ENCODE peak calls at places on chromosome 19, in seven cellular contexts. Z is mesothelial cell of epicardium, F is cardiac fibroblast, U is MCF 10A, I is testis, A is AG04450, L is thoracic aorta. N is an unnamed sample.

GRCh38 chr19:41228486-41228885 is 9.5 kb downstream of the AXL start:
- DNase-seq in A (no peak), Z (no peak), U (no peak), F (no peak), I (no peak), L (no peak), N (no peak)

GRCh38 chr19:16067205-16067938 is 8.9 kb upstream of the TPM4 start:
- DNase-seq in Z (no peak), I (peak; percentile 85), A (peak; percentile 82), F (peak; percentile 94), L (peak; percentile 84), U (peak; percentile 92), N (no peak)

GRCh38 chr19:6498294-6499036 is 3.6 kb downstream of the TUBB4A start:
- DNase-seq in U (no peak), A (no peak), F (no peak), I (no peak), L (no peak), Z (no peak), N (no peak)

GRCh38 chr19:29831686-29832085 is 19.9 kb downstream of the CCNE1 start:
- DNase-seq in Z (no peak), L (no peak), A (no peak), F (no peak), I (no peak), U (no peak), N (no peak)

GRCh38 chr19:22945560-22945959 is 57.4 kb downstream of the ZNF728 start:
- DNase-seq in Z (no peak), A (no peak), F (peak; percentile 16), U (peak; percentile 38), L (no peak), I (peak; percentile 21), N (peak; percentile 15)

GRCh38 chr19:45250216-45250831 is 747 bp upstream of the MARK4 start:
- DNase-seq in I (no peak), A (no peak), L (no peak), F (no peak), U (no peak), Z (no peak), N (no peak)

GRCh38 chr19:53463263-53463662 is 4.3 kb upstream of the ZNF813 start:
- DNase-seq in Z (no peak), A (no peak), L (no peak), I (peak; percentile 70), U (no peak), F (no peak), N (peak; percentile 53)

GRCh38 chr19:982567-983170 is 1.5 kb upstream of the WDR18 start:
- DNase-seq in L (no peak), U (peak; percentile 66), I (peak; percentile 73), Z (peak; percentile 90), A (no peak), F (peak; percentile 56), N (peak; percentile 76)

GRCh38 chr19:54561840-54562239 is 11.8 kb upstream of the LILRA2 start:
- DNase-seq in I (peak; percentile 24), Z (no peak), U (no peak), L (no peak), F (no peak), A (no peak), N (no peak)

GRCh38 chr19:47107953-47108746 is 5.4 kb downstream of the ZC3H4 start:
- DNase-seq in A (no peak), Z (no peak), I (no peak), L (no peak), F (peak; percentile 45), U (peak; percentile 23), N (peak; percentile 10)

GRCh38 chr19:336067-336614 is 8.5 kb downstream of the MIER2 start:
- DNase-seq in Z (no peak), U (no peak), F (peak; percentile 11), A (no peak), I (peak; percentile 25), L (no peak), N (no peak)

GRCh38 chr19:27796540-27796939 is 1416.4 kb downstream of the UQCRFS1 start:
- DNase-seq in L (no peak), Z (no peak), F (no peak), A (no peak), U (no peak), I (no peak), N (no peak)

GRCh38 chr19:49094505-49095482 is 9.5 kb downstream of the SNRNP70 start:
- DNase-seq in L (no peak), A (no peak), U (no peak), Z (no peak), F (peak; percentile 26), I (peak; percentile 73), N (no peak)

GRCh38 chr19:15331419-15332310 is 674 bp downstream of the BRD4 start:
- DNase-seq in I (peak; percentile 56), A (no peak), F (peak; percentile 61), L (no peak), U (peak; percentile 65), Z (peak; percentile 60), N (peak; percentile 69)

GRCh38 chr19:6271251-6271650 is 8.5 kb downstream of the MLLT1 start:
- DNase-seq in A (no peak), Z (no peak), U (no peak), I (no peak), F (peak; percentile 67), L (no peak), N (no peak)

GRCh38 chr19:16368385-16369305 is 44.0 kb downstream of the KLF2 start:
- DNase-seq in L (no peak), A (no peak), F (no peak), Z (no peak), I (no peak), U (no peak), N (peak; percentile 50)

GRCh38 chr19:16814526-16815100 is 14.6 kb upstream of the SIN3B start:
- DNase-seq in L (no peak), I (no peak), F (peak; percentile 47), A (no peak), U (no peak), Z (no peak), N (no peak)

GRCh38 chr19:42422576-42423461 is 4.4 kb downstream of the LIPE start:
- DNase-seq in Z (peak; percentile 64), L (no peak), U (peak; percentile 51), A (no peak), F (no peak), I (peak; percentile 62), N (peak; percentile 62)

DNA sequence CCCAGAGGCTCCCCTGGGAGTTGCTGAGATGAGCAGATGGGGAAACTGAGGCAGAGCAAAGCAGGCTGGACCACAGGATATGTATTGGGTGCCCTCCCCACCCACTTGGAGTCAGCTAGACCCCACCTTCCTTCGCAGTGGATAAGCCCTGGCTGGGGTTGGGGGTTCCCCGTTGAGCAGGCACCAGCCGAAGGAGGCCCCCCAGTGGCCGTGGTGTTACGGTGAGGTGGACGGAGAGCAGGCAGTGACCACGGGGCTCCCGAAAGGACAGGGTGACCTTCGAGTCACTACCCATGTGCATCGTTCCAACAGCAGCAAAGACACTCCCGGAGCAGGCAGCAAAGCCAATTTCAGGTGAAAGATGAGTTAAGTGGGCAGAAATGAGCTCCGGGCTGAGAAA is 62.4 kb upstream of the ADGRE5 start:
- DNase-seq in A (no peak), I (peak; percentile 25), U (no peak), L (no peak), F (no peak), Z (no peak), N (peak; percentile 40)
- TF ChIP-seq CTCF in A (peak; percentile 15), I (no peak), U (no peak), L (no peak), F (peak; percentile 42), Z (no peak), N (no peak)

DNA sequence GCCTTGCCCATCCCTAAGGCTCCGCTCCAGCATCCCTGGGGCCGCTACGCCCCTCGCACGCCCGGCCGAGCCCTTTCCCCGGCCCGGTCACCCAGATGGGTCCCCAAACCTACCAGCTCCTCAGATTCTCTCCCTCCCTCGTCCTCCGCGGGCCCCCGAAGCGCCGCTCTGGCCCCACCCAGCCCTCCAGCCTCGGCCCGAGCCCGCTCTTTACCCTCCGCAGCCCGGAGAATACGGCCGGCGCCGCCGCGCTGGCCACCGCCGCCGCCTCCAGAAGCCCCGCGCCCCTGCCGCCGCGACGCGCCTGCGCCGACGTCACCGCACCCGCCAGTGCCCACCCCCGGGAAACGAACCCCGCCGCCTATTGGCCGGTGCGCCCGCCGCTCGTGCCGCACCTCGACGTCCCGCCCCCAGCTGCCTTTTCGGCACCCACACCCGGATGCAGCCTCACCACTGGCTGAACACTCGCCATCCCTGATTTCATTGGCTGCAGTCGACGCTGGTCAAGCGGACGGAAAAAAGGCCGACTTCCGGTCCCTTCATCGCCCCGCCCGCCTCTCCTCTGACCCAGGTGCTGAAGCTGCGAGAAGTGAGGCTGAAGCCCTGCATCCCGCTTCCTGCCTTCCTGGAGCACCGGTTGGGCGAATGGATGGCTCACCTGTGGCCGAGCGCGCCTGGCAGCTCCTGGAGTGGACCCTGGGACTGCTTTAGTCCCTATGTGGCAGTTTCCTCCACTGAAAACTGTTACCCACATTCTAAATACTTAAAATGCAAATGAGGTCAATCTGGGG is at the start of gene DAPK3:
- DNase-seq in A (peak; percentile 95), L (peak; percentile 89), I (peak; percentile 99), U (peak; percentile 99), F (peak; percentile 98), Z (peak; percentile 98), N (peak; percentile 96)
- TF ChIP-seq CTCF in A (no peak), L (no peak), I (no peak), U (no peak), F (no peak), Z (no peak), N (no peak)

DNA sequence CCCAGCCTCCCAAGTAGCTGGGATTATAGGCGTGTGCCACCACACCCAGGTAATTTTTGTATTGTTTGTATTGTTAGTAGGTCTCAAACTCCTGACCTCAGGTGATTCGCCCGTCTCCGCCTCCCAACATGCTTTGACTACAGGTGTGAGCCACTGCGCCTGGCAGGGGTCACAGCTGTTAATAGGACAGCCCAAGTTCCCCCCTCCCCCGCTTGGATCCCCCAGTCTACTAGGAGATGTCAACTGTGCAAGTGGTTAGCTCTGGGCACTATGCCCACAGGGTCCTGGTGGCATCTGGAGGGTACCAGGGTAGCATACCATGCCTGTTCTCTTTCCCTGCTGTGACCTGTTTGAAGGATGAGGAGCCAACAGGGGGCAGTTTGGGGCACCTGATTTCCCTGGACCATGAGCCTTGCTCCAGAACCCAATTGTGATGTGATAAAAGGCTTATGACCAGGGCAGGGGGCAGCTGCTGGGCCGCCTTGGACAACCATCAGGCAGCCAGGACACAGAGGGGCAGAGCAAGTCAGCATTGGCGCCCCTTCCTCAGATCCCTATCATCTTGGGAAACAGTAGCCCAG is at the start of gene TSPAN16:
- DNase-seq in I (no peak), U (peak; percentile 22), L (no peak), F (no peak), A (no peak), Z (no peak), N (no peak)
- TF ChIP-seq CTCF in I (no peak), U (no peak), L (no peak), F (no peak), A (no peak), Z (no peak), N (no peak)

DNA sequence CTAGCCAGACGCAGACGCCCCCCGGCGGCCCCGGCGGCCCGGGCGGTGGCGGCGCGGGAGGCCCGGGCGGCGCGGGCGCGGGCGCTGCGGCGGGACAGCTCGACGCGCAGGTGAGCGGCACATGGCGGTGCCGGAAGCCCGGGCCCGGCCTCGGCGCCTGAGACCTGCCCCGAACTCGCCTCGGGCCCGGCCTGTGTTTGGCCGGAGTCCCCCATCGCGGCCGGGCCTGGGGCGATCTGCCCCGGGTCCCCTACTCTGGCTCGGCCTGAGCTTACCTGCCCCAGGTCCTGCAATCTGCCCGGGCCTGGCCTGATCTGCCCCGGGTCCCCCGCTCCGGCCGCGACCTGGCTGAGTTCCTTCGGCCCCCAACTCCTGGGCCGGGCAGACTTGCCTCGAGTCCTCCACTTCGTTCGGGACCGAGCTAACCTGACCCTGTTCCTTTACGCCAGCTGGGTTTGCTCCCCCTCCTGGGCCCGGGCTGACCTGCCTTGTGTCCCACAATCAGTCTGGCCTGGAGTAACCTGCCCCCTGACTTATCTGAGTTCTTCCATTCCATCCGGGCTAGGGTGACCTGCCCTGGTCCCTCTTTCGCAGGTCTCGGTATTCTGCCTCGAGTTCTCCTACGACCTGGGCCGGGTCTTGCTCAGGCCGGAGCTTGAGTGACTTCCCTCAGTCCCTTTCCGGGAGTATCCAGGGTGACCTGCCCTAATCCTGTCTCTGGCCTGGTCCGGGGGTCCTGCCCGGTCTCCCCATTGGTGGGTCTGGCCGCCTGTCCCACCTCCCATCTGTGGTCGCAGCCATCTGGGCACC is 777 bp downstream of the UPF1 start:
- DNase-seq in I (peak; percentile 44), L (no peak), U (peak; percentile 44), Z (peak; percentile 49), F (peak; percentile 30), A (no peak), N (peak; percentile 53)
- TF ChIP-seq CTCF in I (no peak), L (no peak), U (peak; percentile 26), Z (no peak), F (peak; percentile 23), A (peak; percentile 29), N (no peak)

N was measured in activated CD8-positive, alpha-beta T cell treated with anti-CD3 and anti-CD28 coated beads for 36 hours.